ENCODE peak calls at places on chromosomes 16 and 17, in four cellular contexts. One of them, this sample, is unnamed.

GRCh38 chr17:4934173-4934979 is 2.3 kb downstream of the GP1BA start:
- DNase-seq in renal cortical epithelial cell: no peak
- DNase-seq in GM12891: no peak
- DNase-seq in astrocyte of the cerebellum: no peak
- DNase-seq in this sample: no peak

GRCh38 chr16:87483481-87483880 is 9.3 kb downstream of the ZCCHC14 start:
- DNase-seq in renal cortical epithelial cell: no peak
- DNase-seq in GM12891: no peak
- DNase-seq in astrocyte of the cerebellum: no peak
- DNase-seq in this sample: no peak

GRCh38 chr16:50696575-50697420 is 3.4 kb downstream of the NOD2 start:
- DNase-seq in renal cortical epithelial cell: peak
- DNase-seq in GM12891: no peak
- DNase-seq in astrocyte of the cerebellum: no peak
- DNase-seq in this sample: no peak

GRCh38 chr17:41873559-41874292 is 8.5 kb upstream of the KLHL11 start:
- DNase-seq in renal cortical epithelial cell: no peak
- DNase-seq in GM12891: no peak
- DNase-seq in astrocyte of the cerebellum: no peak
- DNase-seq in this sample: no peak

GRCh38 chr16:1533443-1533951 is at the start of gene TMEM204:
- DNase-seq in renal cortical epithelial cell: no peak
- DNase-seq in GM12891: peak
- DNase-seq in astrocyte of the cerebellum: no peak
- DNase-seq in this sample: no peak

GRCh38 chr16:67180166-67180565 is 3.6 kb downstream of the MATCAP1 start:
- DNase-seq in renal cortical epithelial cell: no peak
- DNase-seq in GM12891: no peak
- DNase-seq in astrocyte of the cerebellum: no peak
- DNase-seq in this sample: no peak

GRCh38 chr16:27324851-27325301 is 11.1 kb downstream of the IL4R start:
- DNase-seq in renal cortical epithelial cell: no peak
- DNase-seq in GM12891: no peak
- DNase-seq in astrocyte of the cerebellum: no peak
- DNase-seq in this sample: no peak

GRCh38 chr17:40350410-40351184 is 13.9 kb downstream of the GJD3 start:
- DNase-seq in renal cortical epithelial cell: no peak
- DNase-seq in GM12891: no peak
- DNase-seq in astrocyte of the cerebellum: no peak
- DNase-seq in this sample: no peak

GRCh38 chr17:7045492-7046126 is 1.7 kb upstream of the SLC16A11 start:
- DNase-seq in renal cortical epithelial cell: peak
- DNase-seq in GM12891: no peak
- DNase-seq in astrocyte of the cerebellum: peak
- DNase-seq in this sample: no peak

GRCh38 chr17:48624118-48624517 is 2.0 kb downstream of the HOXB9 start:
- DNase-seq in renal cortical epithelial cell: no peak
- DNase-seq in GM12891: no peak
- DNase-seq in astrocyte of the cerebellum: no peak
- DNase-seq in this sample: no peak

GRCh38 chr16:31367875-31368274 is 12.9 kb downstream of the ITGAX start:
- DNase-seq in renal cortical epithelial cell: no peak
- DNase-seq in GM12891: no peak
- DNase-seq in astrocyte of the cerebellum: no peak
- DNase-seq in this sample: no peak

GRCh38 chr17:70804161-70804560 is 634.8 kb downstream of the KCNJ2 start:
- DNase-seq in renal cortical epithelial cell: peak
- DNase-seq in GM12891: no peak
- DNase-seq in astrocyte of the cerebellum: no peak
- DNase-seq in this sample: no peak

GRCh38 chr16:89910717-89911354 is 7.8 kb upstream of the MC1R start:
- DNase-seq in renal cortical epithelial cell: no peak
- DNase-seq in GM12891: no peak
- DNase-seq in astrocyte of the cerebellum: no peak
- DNase-seq in this sample: no peak

GRCh38 chr17:42653179-42654124 is 5.6 kb upstream of the TUBG2 start:
- DNase-seq in renal cortical epithelial cell: no peak
- DNase-seq in GM12891: no peak
- DNase-seq in astrocyte of the cerebellum: no peak
- DNase-seq in this sample: no peak

This sample was measured in germinal center.